ENCODE peak calls at places on chromosomes 1 and 21, in seven cellular contexts. N is K562, F is prostate gland, A is esophagus muscularis mucosa, V is spleen, O is Panc1, S is breast epithelium. L is an unnamed sample.

GRCh38 chr21:25307489-25307888 is 299.8 kb downstream of the MRPL39 start:
- DNase-seq in N (no peak), F (no peak), A (no peak), V (no peak), O (no peak), S (no peak), L (peak; percentile 16)

GRCh38 chr1:92747735-92748134 is 37.2 kb downstream of the EVI5 start:
- DNase-seq in N (no peak), F (no peak), A (no peak), V (no peak), O (no peak), S (no peak), L (no peak)

GRCh38 chr1:219926363-219926998 is 1.9 kb downstream of the SLC30A10 start:
- DNase-seq in N (peak; percentile 41), F (no peak), A (peak; percentile 47), V (no peak), O (no peak), S (no peak), L (no peak)

GRCh38 chr1:210626341-210626740 is 297.6 kb downstream of the HHAT start:
- DNase-seq in N (no peak), F (no peak), A (no peak), V (no peak), O (no peak), S (no peak), L (no peak)

GRCh38 chr1:231808116-231808515 is 181.5 kb downstream of the DISC1 start:
- DNase-seq in N (no peak), F (no peak), A (no peak), V (no peak), O (no peak), S (no peak), L (no peak)

GRCh38 chr1:80427886-80428285 is 1372.8 kb upstream of the ADGRL2 start:
- DNase-seq in N (no peak), F (no peak), A (no peak), V (no peak), O (no peak), S (no peak), L (no peak)

GRCh38 chr1:46173361-46173856 is 1.5 kb upstream of the TSPAN1 start:
- DNase-seq in N (peak; percentile 61), F (no peak), A (no peak), V (no peak), O (no peak), S (no peak), L (no peak)

GRCh38 chr1:34695580-34695979 is 59.3 kb upstream of the GJB5 start:
- DNase-seq in N (no peak), F (no peak), A (no peak), V (no peak), O (no peak), S (no peak), L (no peak)

GRCh38 chr1:224809613-224810012 is 119.9 kb upstream of the DNAH14 start:
- DNase-seq in N (no peak), F (no peak), A (no peak), V (no peak), O (no peak), S (no peak), L (no peak)

GRCh38 chr1:24540906-24541710 is 14.8 kb upstream of the NCMAP start:
- DNase-seq in N (no peak), F (peak; percentile 31), A (no peak), V (no peak), O (peak; percentile 28), S (no peak), L (no peak)

GRCh38 chr1:17437260-17438175 is 2.0 kb downstream of the RCC2 start:
- DNase-seq in N (peak; percentile 92), F (no peak), A (no peak), V (peak; percentile 91), O (no peak), S (no peak), L (no peak)

GRCh38 chr1:52600533-52601179 is 1.5 kb upstream of the GPX7 start:
- DNase-seq in N (no peak), F (no peak), A (no peak), V (no peak), O (no peak), S (no peak), L (no peak)

GRCh38 chr1:246153796-246154212 is 353.3 kb downstream of the SMYD3 start:
- DNase-seq in N (no peak), F (no peak), A (no peak), V (no peak), O (no peak), S (no peak), L (no peak)

GRCh38 chr1:36738245-36738644 is 255.5 kb upstream of the CSF3R start:
- DNase-seq in N (no peak), F (no peak), A (no peak), V (no peak), O (no peak), S (no peak), L (no peak)

GRCh38 chr1:243348331-243348730 is 92.5 kb downstream of the SDCCAG8 start:
- DNase-seq in N (no peak), F (no peak), A (no peak), V (no peak), O (no peak), S (no peak), L (no peak)

GRCh38 chr1:12087797-12088314 is 24.8 kb downstream of the TNFRSF8 start:
- DNase-seq in N (no peak), F (no peak), A (no peak), V (no peak), O (no peak), S (no peak), L (no peak)

GRCh38 chr1:50066806-50067205 is 41.9 kb upstream of the ELAVL4 start:
- DNase-seq in N (no peak), F (no peak), A (peak; percentile 19), V (no peak), O (no peak), S (no peak), L (no peak)

GRCh38 chr1:209787551-209787950 is 3.2 kb upstream of the C1orf74 start:
- DNase-seq in N (no peak), F (peak; percentile 92), A (no peak), V (no peak), O (no peak), S (peak; percentile 85), L (no peak)

GRCh38 chr1:119636500-119637089 is 11.5 kb downstream of the ZNF697 start:
- DNase-seq in N (no peak), F (no peak), A (no peak), V (no peak), O (no peak), S (no peak), L (no peak)

GRCh38 chr1:119633575-119634325 is 14.3 kb downstream of the ZNF697 start:
- DNase-seq in N (no peak), F (no peak), A (no peak), V (no peak), O (no peak), S (no peak), L (no peak)

GRCh38 chr1:119632836-119633235 is 15.2 kb downstream of the ZNF697 start:
- DNase-seq in N (no peak), F (no peak), A (no peak), V (no peak), O (no peak), S (no peak), L (no peak)

GRCh38 chr1:119637719-119638118 is 10.3 kb downstream of the ZNF697 start:
- DNase-seq in N (no peak), F (no peak), A (no peak), V (no peak), O (no peak), S (no peak), L (no peak)

GRCh38 chr1:119635801-119636390 is 12.2 kb downstream of the ZNF697 start:
- DNase-seq in N (no peak), F (no peak), A (no peak), V (no peak), O (no peak), S (no peak), L (no peak)
- TF ChIP-seq POLR2AphosphoS5 in N (no peak), F (no peak), A (no peak), V (no peak), O (no peak), S (no peak), L (no peak)

DNA sequence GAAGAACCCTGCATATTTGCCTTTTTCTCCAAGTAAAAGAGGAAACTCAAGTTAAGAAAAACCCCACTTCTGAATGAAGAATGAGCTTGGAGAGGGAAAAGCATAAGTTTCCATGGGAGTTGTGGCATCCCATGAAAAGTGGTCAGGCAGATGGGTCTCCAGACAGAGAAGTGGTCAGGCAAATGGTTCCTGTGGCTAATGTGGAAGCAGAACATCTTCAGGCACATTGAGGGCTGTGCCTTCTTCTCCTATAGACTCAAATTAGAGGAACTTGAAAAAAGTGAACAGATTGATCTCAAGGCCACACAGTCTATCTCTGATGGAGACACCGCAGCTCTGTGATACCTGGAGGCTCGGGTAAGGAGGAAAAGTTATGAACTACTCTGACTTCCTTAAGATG is 55.7 kb upstream of the KIRREL1 start:
- DNase-seq in N (no peak), F (no peak), A (peak; percentile 7), V (no peak), O (no peak), S (no peak), L (no peak)
- TF ChIP-seq POLR2AphosphoS5 in N (no peak), F (no peak), A (no peak), V (no peak), O (no peak), S (no peak), L (no peak)

DNA sequence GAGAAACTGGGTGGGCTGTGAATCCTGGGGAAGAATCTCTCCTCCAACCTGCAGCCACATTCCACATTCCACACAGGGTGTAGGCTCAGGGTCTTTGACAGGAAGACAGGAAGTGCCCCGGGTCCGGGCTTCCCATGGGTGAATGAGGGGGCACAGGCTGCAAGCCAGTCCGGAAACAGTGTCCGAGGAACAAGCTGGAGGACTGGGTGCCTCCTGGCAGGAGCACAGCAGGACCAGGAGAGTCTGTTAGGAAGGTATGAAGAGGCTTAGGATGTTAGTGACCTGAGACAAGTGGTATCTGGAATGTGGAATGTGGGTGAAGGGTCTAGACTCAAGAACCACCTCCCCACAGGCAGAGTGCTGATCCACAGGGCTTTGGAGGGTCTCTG is 121.0 kb upstream of the CD34 start:
- DNase-seq in N (no peak), F (no peak), A (no peak), V (no peak), O (no peak), S (no peak), L (no peak)
- TF ChIP-seq POLR2AphosphoS5 in N (no peak), F (no peak), A (no peak), V (no peak), O (no peak), S (no peak), L (no peak)

DNA sequence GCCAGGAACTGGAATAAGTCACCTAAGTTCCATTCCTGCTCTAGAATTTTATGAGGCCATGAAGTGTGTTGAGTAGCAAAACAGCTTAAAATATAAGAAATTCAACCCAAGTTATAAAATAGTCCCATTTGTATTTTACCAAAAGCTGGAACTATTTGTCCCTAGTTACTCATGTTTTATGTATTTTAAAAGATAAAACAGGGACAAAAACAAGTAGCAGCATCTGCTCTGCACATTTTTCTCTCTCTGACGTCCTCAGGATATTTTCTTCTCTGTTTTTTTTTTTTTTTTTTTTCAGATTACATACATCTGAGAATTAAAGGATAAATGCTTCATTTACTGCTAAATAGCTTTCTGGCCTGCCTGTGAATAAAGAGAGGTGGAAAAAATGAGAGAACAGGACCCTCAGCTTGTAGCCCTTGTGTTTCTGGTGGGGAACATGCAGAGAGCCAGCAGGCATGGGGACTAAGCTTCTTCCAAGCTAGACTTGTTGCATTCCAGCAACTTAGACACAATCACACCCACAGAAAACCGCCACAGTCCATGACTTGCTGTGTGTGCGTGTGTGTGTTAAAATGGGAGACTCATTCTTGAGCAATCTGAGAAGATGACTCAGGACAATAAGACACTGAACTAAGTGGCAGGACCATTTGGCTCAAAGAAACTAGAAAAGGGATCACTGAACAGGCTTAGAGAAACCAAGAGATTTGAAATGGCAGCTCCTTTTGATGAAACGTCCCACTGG is 77.8 kb downstream of the HLX start:
- DNase-seq in N (no peak), F (no peak), A (no peak), V (no peak), O (no peak), S (no peak), L (no peak)
- TF ChIP-seq POLR2AphosphoS5 in N (no peak), F (no peak), A (peak; percentile 34), V (no peak), O (no peak), S (no peak), L (no peak)

L was measured in SK-N-MC.